ENCODE peak calls at places on chromosomes 13 and 19, in nine cellular contexts. T is IMR-90, X is PC-3, Y is ascending aorta, V is NB4, A is Caco-2, C is mesothelial cell of epicardium, J is uterus, M is MCF 10A. D is an unnamed sample.

GRCh38 chr19:30870861-30871260 is 478.4 kb downstream of the TSHZ3 start:
- DNase-seq in T (peak), X (no peak), Y (no peak), V (no peak), A (no peak), C (peak), J (no peak), M (no peak), D (no peak)

GRCh38 chr13:36758345-36758744 is 60.7 kb upstream of the RFXAP start:
- DNase-seq in T (no peak), X (no peak), Y (no peak), V (no peak), A (no peak), C (no peak), J (no peak), M (no peak), D (no peak)

GRCh38 chr13:98794498-98794897 is 42.0 kb upstream of the SLC15A1 start:
- DNase-seq in T (no peak), X (no peak), Y (no peak), V (no peak), A (no peak), C (no peak), J (no peak), M (no peak), D (no peak)

GRCh38 chr19:12946092-12946845 is 607 bp downstream of the RAD23A start:
- DNase-seq in T (peak), X (peak), Y (peak), V (peak), A (peak), C (peak), J (peak), M (peak), D (peak)

GRCh38 chr13:109233293-109233692 is 553.1 kb downstream of the IRS2 start:
- DNase-seq in T (peak), X (no peak), Y (no peak), V (no peak), A (no peak), C (no peak), J (no peak), M (no peak), D (no peak)

GRCh38 chr19:34317311-34317927 is 47.6 kb upstream of the GPI start:
- DNase-seq in T (no peak), X (no peak), Y (no peak), V (no peak), A (no peak), C (no peak), J (no peak), M (no peak), D (peak)

GRCh38 chr13:43300817-43301216 is 277.4 kb downstream of the DNAJC15 start:
- DNase-seq in T (peak), X (no peak), Y (no peak), V (no peak), A (no peak), C (no peak), J (no peak), M (peak), D (no peak)

GRCh38 chr13:109918179-109918651 is 131.8 kb upstream of the IRS2 start:
- DNase-seq in T (peak), X (no peak), Y (peak), V (peak), A (no peak), C (no peak), J (no peak), M (no peak), D (no peak)

GRCh38 chr13:42893346-42893745 is 98.7 kb downstream of the EPSTI1 start:
- DNase-seq in T (peak), X (peak), Y (no peak), V (peak), A (peak), C (no peak), J (peak), M (peak), D (no peak)

GRCh38 chr19:10009269-10009665 is 1.0 kb downstream of the COL5A3 start:
- DNase-seq in T (peak), X (peak), Y (peak), V (peak), A (no peak), C (peak), J (peak), M (peak), D (no peak)

DNA sequence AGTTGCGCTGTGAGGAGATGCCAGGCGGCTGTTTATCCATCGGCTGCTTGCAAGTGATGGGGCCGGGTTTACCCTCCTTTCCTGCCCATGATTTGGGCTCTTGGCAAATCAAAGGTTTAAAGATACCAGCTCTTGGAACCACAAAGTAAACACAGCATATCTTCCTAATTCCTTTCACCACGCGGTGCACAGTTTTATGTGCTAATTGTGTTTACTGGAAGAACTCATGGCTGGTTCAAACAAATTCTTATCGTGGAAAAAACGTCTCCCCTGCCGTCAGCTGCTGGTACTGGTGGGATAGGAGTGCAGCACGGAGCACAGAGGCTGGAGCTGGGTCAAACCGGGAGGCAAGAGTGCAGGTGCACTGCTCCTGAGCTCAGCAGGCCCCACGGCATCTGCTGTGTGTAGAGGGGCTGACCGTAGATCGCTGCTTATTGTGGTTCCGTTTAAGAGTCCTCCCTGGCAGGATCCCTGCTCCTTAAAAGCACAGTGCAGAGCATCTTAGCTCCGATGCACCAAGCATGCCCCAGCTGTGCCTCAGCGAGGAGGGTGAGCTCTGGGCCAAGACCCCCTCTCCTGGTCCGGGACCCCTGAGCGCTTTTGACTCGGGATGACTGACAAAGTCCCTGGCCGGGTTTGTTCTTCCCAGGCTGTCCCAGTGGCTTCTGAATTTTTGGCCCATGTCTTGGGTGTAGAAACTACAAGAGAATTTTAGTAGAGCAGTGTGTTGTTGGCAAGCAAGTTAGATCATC is 51.3 kb upstream of the GAS6 start:
- DNase-seq in T (no peak), X (no peak), Y (peak), V (no peak), A (no peak), C (peak), J (peak), M (no peak), D (no peak)
- TF ChIP-seq CTCF in T (no peak), X (no peak), Y (no peak), V (no peak), A (no peak), C (no peak), J (no peak), M (no peak), D (no peak)

DNA sequence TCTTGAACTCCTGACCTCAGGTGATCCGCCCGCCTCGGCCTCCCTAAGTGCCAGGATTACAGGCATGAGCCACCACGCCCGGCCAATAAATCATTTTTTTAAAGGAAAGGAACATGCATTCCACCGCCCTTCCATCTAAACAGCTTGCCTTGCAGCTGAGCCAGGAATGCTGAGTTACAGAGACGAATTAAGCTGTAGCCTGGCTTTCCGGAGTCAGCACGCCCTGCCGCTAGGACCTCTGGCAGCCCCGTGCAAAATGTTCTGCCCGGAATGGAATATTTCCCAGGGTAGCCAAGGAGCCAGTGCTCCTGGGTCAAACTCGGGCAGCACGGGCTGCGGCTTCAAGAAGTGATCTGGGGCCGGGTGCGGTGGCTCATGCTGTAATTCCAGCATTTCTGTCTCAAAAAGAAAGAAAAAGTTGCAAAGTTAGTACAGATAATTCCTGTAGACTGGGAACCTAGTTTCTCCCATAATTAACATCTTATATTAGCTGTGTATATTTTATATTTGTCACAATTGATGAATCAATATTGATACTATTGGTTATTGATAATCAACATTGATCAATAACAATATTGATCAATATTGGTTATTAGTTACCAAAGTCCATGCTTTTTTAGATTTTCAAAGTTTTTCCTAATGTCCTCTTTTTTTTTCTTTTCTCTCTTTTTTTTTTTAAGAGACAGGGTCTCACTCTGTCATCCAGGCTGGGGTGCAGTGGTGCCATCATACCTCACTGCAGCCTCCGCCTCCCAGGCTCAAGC is 19.2 kb downstream of the ATCAY start:
- DNase-seq in T (no peak), X (peak), Y (peak), V (no peak), A (no peak), C (no peak), J (peak), M (no peak), D (no peak)
- TF ChIP-seq CTCF in T (no peak), X (no peak), Y (no peak), V (no peak), A (no peak), C (no peak), J (no peak), M (no peak), D (no peak)

GRCh38 chr19:46049597-46049996 is 8.8 kb upstream of the IGFL4 start:
- DNase-seq in T (no peak), X (no peak), Y (no peak), V (no peak), A (peak), C (no peak), J (no peak), M (no peak), D (no peak)
- TF ChIP-seq CTCF in T (no peak), X (peak), Y (no peak), V (peak), A (peak), C (no peak), J (no peak), M (no peak), D (no peak)

GRCh38 chr13:50129923-50130685 is 114.9 kb downstream of the KCNRG start:
- DNase-seq in T (no peak), X (peak), Y (peak), V (peak), A (peak), C (peak), J (peak), M (peak), D (peak)

GRCh38 chr13:50127726-50128291 is 112.6 kb downstream of the KCNRG start:
- DNase-seq in T (no peak), X (no peak), Y (no peak), V (no peak), A (no peak), C (peak), J (no peak), M (no peak), D (no peak)

GRCh38 chr13:50127017-50127725 is 111.9 kb downstream of the KCNRG start:
- DNase-seq in T (peak), X (no peak), Y (peak), V (no peak), A (no peak), C (peak), J (peak), M (no peak), D (no peak)

GRCh38 chr13:50129065-50129922 is 114.0 kb downstream of the KCNRG start:
- DNase-seq in T (no peak), X (no peak), Y (no peak), V (no peak), A (no peak), C (no peak), J (no peak), M (no peak), D (no peak)

GRCh38 chr13:50128406-50129048 is 113.3 kb downstream of the KCNRG start:
- DNase-seq in T (no peak), X (no peak), Y (no peak), V (no peak), A (no peak), C (peak), J (no peak), M (no peak), D (no peak)
- TF ChIP-seq CTCF in T (no peak), X (no peak), Y (no peak), V (no peak), A (no peak), C (no peak), J (no peak), M (no peak), D (no peak)

GRCh38 chr13:97512732-97513131 is 78.8 kb downstream of the RAP2A start:
- DNase-seq in T (no peak), X (no peak), Y (no peak), V (peak), A (no peak), C (no peak), J (no peak), M (no peak), D (no peak)
- TF ChIP-seq CTCF in T (peak), X (no peak), Y (no peak), V (no peak), A (no peak), C (no peak), J (no peak), M (no peak), D (no peak)

GRCh38 chr19:50906217-50906616 is 5.0 kb downstream of the KLK4 start:
- DNase-seq in T (no peak), X (peak), Y (no peak), V (peak), A (no peak), C (no peak), J (no peak), M (peak), D (no peak)
- TF ChIP-seq CTCF in T (peak), X (peak), Y (no peak), V (peak), A (no peak), C (peak), J (no peak), M (peak), D (peak)

GRCh38 chr13:46936525-46936924 is 39.7 kb upstream of the HTR2A start:
- DNase-seq in T (no peak), X (no peak), Y (no peak), V (no peak), A (no peak), C (no peak), J (no peak), M (no peak), D (no peak)
- TF ChIP-seq CTCF in T (no peak), X (no peak), Y (no peak), V (no peak), A (no peak), C (no peak), J (no peak), M (no peak), D (no peak)

GRCh38 chr19:883661-884211 is 9.3 kb downstream of the MED16 start:
- DNase-seq in T (no peak), X (peak), Y (no peak), V (no peak), A (peak), C (no peak), J (no peak), M (peak), D (peak)
- TF ChIP-seq CTCF in T (no peak), X (peak), Y (no peak), V (no peak), A (peak), C (no peak), J (no peak), M (peak), D (peak)

DNA sequence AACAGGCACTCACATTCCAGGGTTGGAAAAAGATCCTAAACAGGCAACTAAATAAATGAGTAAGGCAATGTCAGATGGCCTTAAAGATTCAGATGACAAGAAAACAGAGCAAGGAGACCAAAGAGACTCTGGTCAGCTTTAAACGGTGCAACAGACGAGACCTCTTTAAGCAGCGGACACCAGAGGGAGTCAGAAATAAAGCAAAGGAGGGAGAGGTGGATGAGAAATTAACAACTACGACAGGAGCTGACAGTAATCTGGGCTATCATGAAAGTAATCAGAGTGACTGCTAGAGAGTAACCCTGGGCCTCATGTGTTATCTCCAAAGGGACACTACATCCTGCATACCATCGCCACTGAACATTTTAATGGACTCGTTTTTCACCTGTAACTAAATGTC is 1.1 kb downstream of the ZNF550 start:
- DNase-seq in T (peak), X (peak), Y (no peak), V (peak), A (no peak), C (no peak), J (no peak), M (no peak), D (no peak)
- TF ChIP-seq CTCF in T (peak), X (peak), Y (no peak), V (no peak), A (no peak), C (no peak), J (no peak), M (no peak), D (no peak)

D was measured in PC-9.